ENCODE peak calls at places on chromosomes 5 and 9, in seven cellular contexts. V is colonic mucosa, G is GM12865, C is fibroblast of lung, Y is right atrium auricular region, A is A549, S is bronchial epithelial cell. Z is an unnamed sample.

GRCh38 chr5:132386644-132387286 is 17.3 kb downstream of the SLC22A5 start:
- DNase-seq in V (peak), G (peak), C (peak), Y (no peak), A (peak), S (peak), Z (no peak)

GRCh38 chr5:173789031-173789920 is 98.9 kb upstream of the CPEB4 start:
- DNase-seq in V (no peak), G (peak), C (peak), Y (no peak), A (no peak), S (peak), Z (no peak)

GRCh38 chr5:143896981-143897380 is 85.0 kb downstream of the HMHB1 start:
- DNase-seq in V (no peak), G (no peak), C (peak), Y (no peak), A (no peak), S (peak), Z (no peak)

GRCh38 chr9:112629890-112630485 is 87.9 kb downstream of the INIP start:
- DNase-seq in V (no peak), G (no peak), C (no peak), Y (no peak), A (no peak), S (peak), Z (no peak)

GRCh38 chr9:29974197-29974596 is 2400.9 kb upstream of the C9orf72 start:
- DNase-seq in V (no peak), G (no peak), C (no peak), Y (no peak), A (no peak), S (peak), Z (no peak)

GRCh38 chr9:761155-761792 is 80.2 kb upstream of the DMRT1 start:
- DNase-seq in V (no peak), G (no peak), C (no peak), Y (peak), A (no peak), S (peak), Z (no peak)

GRCh38 chr9:93317495-93318094 is 133.7 kb downstream of the WNK2 start:
- DNase-seq in V (no peak), G (no peak), C (no peak), Y (no peak), A (no peak), S (no peak), Z (peak)

GRCh38 chr5:18745988-18746615 is 1111.8 kb downstream of the TAF11L14 start:
- DNase-seq in V (peak), G (peak), C (no peak), Y (no peak), A (peak), S (peak), Z (no peak)

GRCh38 chr5:59519338-59519737 is 374.2 kb downstream of the PDE4D start:
- DNase-seq in V (no peak), G (no peak), C (no peak), Y (no peak), A (no peak), S (no peak), Z (no peak)

GRCh38 chr9:88835038-88835466 is 156.2 kb upstream of the S1PR3 start:
- DNase-seq in V (no peak), G (peak), C (peak), Y (no peak), A (no peak), S (peak), Z (no peak)

GRCh38 chr9:90290716-90291485 is 351.7 kb downstream of the DIRAS2 start:
- DNase-seq in V (no peak), G (no peak), C (peak), Y (no peak), A (no peak), S (peak), Z (no peak)

GRCh38 chr9:134983094-134983493 is 65.4 kb upstream of the FCN1 start:
- DNase-seq in V (no peak), G (peak), C (no peak), Y (no peak), A (no peak), S (no peak), Z (no peak)

GRCh38 chr9:127682351-127683136 is 24.2 kb upstream of the CFAP157 start:
- DNase-seq in V (no peak), G (no peak), C (no peak), Y (no peak), A (no peak), S (no peak), Z (no peak)

GRCh38 chr5:42676362-42676761 is 80.3 kb upstream of the CCDC152 start:
- DNase-seq in V (no peak), G (no peak), C (no peak), Y (no peak), A (no peak), S (no peak), Z (no peak)

GRCh38 chr9:21558627-21559401 is 76.7 kb upstream of the IFNE start:
- DNase-seq in V (no peak), G (no peak), C (peak), Y (no peak), A (no peak), S (peak), Z (no peak)

GRCh38 chr5:37900692-37901091 is 60.9 kb upstream of the GDNF start:
- DNase-seq in V (peak), G (no peak), C (peak), Y (peak), A (no peak), S (peak), Z (no peak)

GRCh38 chr9:115263731-115264130 is 145.8 kb upstream of the TNC start:
- DNase-seq in V (no peak), G (no peak), C (peak), Y (no peak), A (no peak), S (peak), Z (no peak)

GRCh38 chr5:135222771-135223170 is 176.3 kb downstream of the MACROH2A1 start:
- DNase-seq in V (no peak), G (no peak), C (no peak), Y (peak), A (no peak), S (no peak), Z (peak)

GRCh38 chr5:72415926-72416325 is 91.3 kb downstream of the ZNF366 start:
- DNase-seq in V (no peak), G (no peak), C (no peak), Y (no peak), A (no peak), S (no peak), Z (no peak)

GRCh38 chr5:72408602-72409001 is 88.4 kb downstream of the PTCD2 start:
- DNase-seq in V (no peak), G (peak), C (no peak), Y (no peak), A (no peak), S (no peak), Z (no peak)

GRCh38 chr5:72408127-72408526 is 88.0 kb downstream of the PTCD2 start:
- DNase-seq in V (no peak), G (no peak), C (no peak), Y (no peak), A (no peak), S (no peak), Z (no peak)

GRCh38 chr5:72410896-72411295 is 90.7 kb downstream of the PTCD2 start:
- DNase-seq in V (no peak), G (no peak), C (peak), Y (no peak), A (no peak), S (peak), Z (no peak)

DNA sequence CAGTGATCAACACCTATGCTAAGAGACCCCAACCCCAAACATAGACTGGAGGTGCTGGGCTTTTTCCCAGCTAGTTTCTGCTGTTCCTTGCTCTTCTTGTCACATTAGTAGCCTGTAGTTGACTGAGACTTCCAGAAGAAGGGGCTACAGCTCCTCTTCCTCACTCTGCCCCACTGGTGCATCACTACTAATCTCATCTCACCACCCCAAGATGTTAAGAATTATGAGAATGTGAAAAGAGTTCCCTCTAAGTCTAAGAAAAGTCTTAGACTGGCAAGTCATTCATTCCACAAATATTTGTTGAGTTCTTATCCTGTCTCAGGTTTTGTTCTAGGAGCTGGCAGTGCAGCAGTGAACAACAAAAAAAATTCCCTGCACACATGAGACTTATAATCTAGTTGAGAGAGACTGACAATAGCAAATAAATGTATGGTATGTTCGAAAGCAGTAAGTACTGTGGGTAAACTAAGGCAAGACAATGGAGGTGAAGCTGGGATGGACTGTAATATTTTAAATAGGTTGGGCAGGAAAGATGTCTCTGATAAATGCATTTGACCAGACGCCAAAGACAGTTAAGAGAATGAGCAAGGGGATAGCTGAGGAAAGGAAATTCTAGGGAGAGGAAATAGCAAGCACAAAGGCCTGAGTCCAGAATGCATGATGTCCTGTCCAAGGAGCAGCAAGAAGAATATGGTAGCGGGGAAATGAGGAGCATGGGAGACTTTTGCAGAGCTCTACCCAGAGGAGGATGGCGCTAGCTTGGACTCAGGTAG is 92.3 kb downstream of the PTCD2 start:
- DNase-seq in V (no peak), G (no peak), C (peak), Y (no peak), A (no peak), S (no peak), Z (no peak)
- TF ChIP-seq CTCF in V (no peak), G (peak), C (no peak), Y (no peak), A (peak), S (no peak), Z (peak)

GRCh38 chr9:31541626-31542025 is 842.8 kb upstream of the ACO1 start:
- DNase-seq in V (no peak), G (peak), C (peak), Y (no peak), A (no peak), S (no peak), Z (no peak)

GRCh38 chr9:31542384-31543055 is 841.9 kb upstream of the ACO1 start:
- DNase-seq in V (no peak), G (peak), C (peak), Y (peak), A (no peak), S (peak), Z (no peak)
- TF ChIP-seq CTCF in V (no peak), G (peak), C (peak), Y (no peak), A (no peak), S (peak), Z (peak)

GRCh38 chr5:111223790-111224560 is at the start of gene CAMK4:
- DNase-seq in V (peak), G (peak), C (peak), Y (no peak), A (peak), S (peak), Z (no peak)
- TF ChIP-seq CTCF in V (no peak), G (peak), C (peak), Y (no peak), A (no peak), S (no peak), Z (peak)

GRCh38 chr9:91360551-91361293 is 996 bp downstream of the AUH start:
- DNase-seq in V (no peak), G (peak), C (no peak), Y (no peak), A (no peak), S (no peak), Z (no peak)
- TF ChIP-seq CTCF in V (no peak), G (no peak), C (no peak), Y (no peak), A (no peak), S (no peak), Z (no peak)

GRCh38 chr5:14581333-14581890 is at the start of gene OTULINL:
- DNase-seq in V (peak), G (peak), C (peak), Y (peak), A (peak), S (no peak), Z (peak)

GRCh38 chr5:14584848-14585247 is 3.3 kb downstream of the OTULINL start:
- DNase-seq in V (no peak), G (no peak), C (no peak), Y (no peak), A (no peak), S (no peak), Z (no peak)

GRCh38 chr5:14582797-14583137 is 1.2 kb downstream of the OTULINL start:
- DNase-seq in V (no peak), G (no peak), C (no peak), Y (no peak), A (no peak), S (no peak), Z (no peak)

GRCh38 chr5:14580037-14581034 is 1.3 kb upstream of the OTULINL start:
- DNase-seq in V (peak), G (no peak), C (peak), Y (no peak), A (no peak), S (no peak), Z (no peak)

DNA sequence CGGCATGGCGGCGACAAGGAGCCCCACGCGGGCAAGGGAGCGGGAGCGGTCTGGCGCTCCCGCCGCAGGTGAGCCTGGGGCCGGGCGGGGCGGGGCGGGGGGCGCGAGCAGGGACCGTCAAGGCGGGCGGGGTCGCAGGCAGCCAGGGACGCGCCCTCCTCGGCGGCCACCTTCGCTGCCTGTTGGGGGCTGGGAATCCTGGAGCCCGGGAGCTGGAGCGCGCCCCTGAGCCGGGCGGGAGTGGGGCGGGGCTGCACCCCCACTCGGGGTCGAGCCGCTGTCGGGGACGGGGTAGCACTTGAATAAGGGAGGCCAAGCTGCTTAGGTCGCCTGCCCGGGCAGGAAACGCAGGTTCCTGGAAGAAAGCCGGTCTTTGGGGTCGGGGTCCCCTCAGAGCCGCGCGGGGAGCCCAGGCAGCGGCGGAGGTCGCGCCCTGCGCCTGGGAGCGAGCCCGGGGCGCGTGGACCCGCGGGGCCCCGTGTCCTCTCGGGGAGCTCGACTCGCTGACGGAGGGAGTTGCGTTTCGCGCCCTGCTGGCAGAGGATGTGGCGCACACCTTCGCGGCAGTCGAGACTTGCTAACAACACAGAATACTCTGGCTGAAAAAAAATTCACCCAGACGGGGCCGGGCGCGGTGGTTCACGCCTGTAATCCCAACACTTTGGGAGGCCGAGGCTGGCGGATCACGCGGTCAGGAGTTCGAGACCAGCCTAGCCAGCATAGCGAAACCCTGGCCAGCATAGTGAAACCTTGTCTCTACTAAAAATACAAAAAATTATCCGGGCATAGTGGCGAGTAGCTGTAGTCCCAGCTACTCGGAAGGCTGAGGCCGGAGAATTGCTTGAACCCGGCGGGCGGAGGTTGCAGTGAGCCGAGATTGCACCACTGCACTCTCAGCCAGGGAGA is 552 bp downstream of the OTULINL start:
- DNase-seq in V (peak), G (peak), C (peak), Y (no peak), A (peak), S (peak), Z (no peak)
- TF ChIP-seq CTCF in V (no peak), G (peak), C (no peak), Y (no peak), A (no peak), S (peak), Z (peak)

GRCh38 chr9:123947326-123947725 is 17.4 kb upstream of the DENND1A start:
- DNase-seq in V (no peak), G (no peak), C (no peak), Y (no peak), A (no peak), S (no peak), Z (no peak)
- TF ChIP-seq CTCF in V (no peak), G (no peak), C (no peak), Y (no peak), A (no peak), S (no peak), Z (no peak)